ENCODE peak calls at places on chromosomes 6 and 20, in four cellular contexts. C is fibroblast of mammary gland, Q is HEK293T, K is NCI-H774. W is an unnamed sample.

GRCh38 chr6:27864906-27865883 is 47.0 kb downstream of the OR2B2 start:
- DNase-seq in C (peak; percentile 99), Q (peak; percentile 80), K (peak; percentile 93), W (peak; percentile 99)

GRCh38 chr6:148965287-148965686 is 218.5 kb downstream of the UST start:
- DNase-seq in Q (no peak), K (no peak), C (no peak), W (no peak)

GRCh38 chr6:34246563-34247391 is 2.0 kb downstream of the SMIM29 start:
- DNase-seq in K (no peak), C (peak; percentile 57), Q (peak; percentile 32), W (peak; percentile 46)

GRCh38 chr20:29301624-29302259 is 1955.7 kb upstream of the DEFB115 start:
- DNase-seq in Q (no peak), K (no peak), C (no peak), W (no peak)

GRCh38 chr6:90080876-90081464 is 186.7 kb downstream of the GJA10 start:
- DNase-seq in C (no peak), K (no peak), Q (no peak), W (no peak)

GRCh38 chr6:35691027-35691824 is 2.5 kb upstream of the FKBP5 start:
- DNase-seq in Q (no peak), C (peak; percentile 83), K (no peak), W (peak; percentile 44)

GRCh38 chr6:140779991-140780596 is 1352.6 kb upstream of the GJE1 start:
- DNase-seq in K (no peak), Q (no peak), C (no peak), W (no peak)

GRCh38 chr6:166551797-166552495 is 34.5 kb downstream of the RAMACL start:
- DNase-seq in K (no peak), C (no peak), Q (no peak), W (no peak)

GRCh38 chr20:346640-347316 is at the start of gene NRSN2:
- DNase-seq in K (peak; percentile 41), C (peak; percentile 62), Q (peak; percentile 76), W (peak; percentile 62)

GRCh38 chr6:113859349-113860164 is 2.4 kb downstream of the MARCKS start:
- DNase-seq in Q (peak; percentile 36), K (no peak), C (peak; percentile 41), W (peak; percentile 26)

GRCh38 chr6:138336221-138336620 is 41.5 kb upstream of the SMIM28 start:
- DNase-seq in C (no peak), K (no peak), Q (no peak), W (no peak)

GRCh38 chr6:72286911-72287311 is 335.0 kb upstream of the KCNQ5 start:
- DNase-seq in Q (no peak), C (peak; percentile 20), K (no peak), W (peak; percentile 75)

GRCh38 chr20:15039088-15039762 is 701.8 kb upstream of the FLRT3 start:
- DNase-seq in K (no peak), C (no peak), Q (no peak), W (no peak)

GRCh38 chr20:62925420-62926228 is 681 bp downstream of the DIDO1 start:
- DNase-seq in Q (no peak), C (no peak), K (no peak), W (peak; percentile 16)

GRCh38 chr6:41757268-41757667 is 10.1 kb upstream of the PGC start:
- DNase-seq in K (no peak), Q (no peak), C (no peak), W (no peak)

GRCh38 chr6:33217681-33218080 is 9.4 kb downstream of the RING1 start:
- DNase-seq in C (no peak), K (no peak), Q (no peak), W (no peak)

GRCh38 chr6:151108548-151108947 is 131.2 kb upstream of the AKAP12 start:
- DNase-seq in K (no peak), Q (no peak), C (no peak), W (no peak)

GRCh38 chr6:169479783-169480495 is 221.9 kb downstream of the WDR27 start:
- DNase-seq in Q (no peak), K (no peak), C (no peak), W (no peak)

GRCh38 chr6:63759605-63760004 is 124.0 kb downstream of the PHF3 start:
- DNase-seq in K (no peak), Q (no peak), C (peak; percentile 11), W (no peak)

GRCh38 chr6:110786271-110786670 is 29.0 kb downstream of the CDK19 start:
- DNase-seq in Q (no peak), C (no peak), K (no peak), W (no peak)

GRCh38 chr20:23622839-23623343 is 14.9 kb downstream of the CST3 start:
- DNase-seq in C (peak; percentile 99), K (no peak), Q (no peak), W (peak; percentile 77)

GRCh38 chr6:112934433-112935327 is 587.5 kb downstream of the RFPL4B start:
- DNase-seq in Q (no peak), K (no peak), C (peak; percentile 14), W (no peak)

GRCh38 chr20:10314198-10314597 is 95.6 kb downstream of the SNAP25 start:
- DNase-seq in C (peak; percentile 89), K (no peak), Q (no peak), W (peak; percentile 79)

GRCh38 chr6:53495496-53495895 is 49.4 kb downstream of the GCLC start:
- DNase-seq in K (no peak), C (no peak), Q (no peak), W (peak; percentile 93)

GRCh38 chr6:119764927-119765681 is 415.5 kb upstream of the MAN1A1 start:
- DNase-seq in C (no peak), K (no peak), Q (no peak), W (no peak)

GRCh38 chr6:170167657-170168159 is 123.2 kb downstream of the DLL1 start:
- DNase-seq in C (no peak), Q (no peak), K (no peak), W (no peak)

GRCh38 chr20:41279546-41280225 is 37.8 kb downstream of the ZHX3 start:
- DNase-seq in K (no peak), Q (no peak), C (no peak), W (no peak)

GRCh38 chr6:129893513-129894098 is 32.5 kb upstream of the TMEM244 start:
- DNase-seq in K (no peak), C (peak; percentile 66), Q (no peak), W (peak; percentile 51)

GRCh38 chr6:128310061-128310460 is 210.3 kb downstream of the PTPRK start:
- DNase-seq in C (no peak), K (no peak), Q (peak; percentile 9), W (peak; percentile 19)

W was measured in IMR-90.